ENCODE peak calls at places on chromosomes 4 and X, in four cellular contexts. O, I, U and Y are unnamed samples.

GRCh38 chr4:187993827-187994226 is 1.7 kb upstream of the ZFP42 start:
- DNase-seq in O (no peak), I (peak), U (no peak), Y (no peak)

GRCh38 chr4:58274553-58274952 is 1164.4 kb upstream of the IGFBP7 start:
- DNase-seq in O (no peak), I (no peak), U (no peak), Y (no peak)

GRCh38 chr4:87056884-87057283 is 122.1 kb downstream of the AFF1 start:
- DNase-seq in O (no peak), I (no peak), U (no peak), Y (no peak)

GRCh38 chr4:174669278-174669677 is 147.0 kb upstream of the HPGD start:
- DNase-seq in O (no peak), I (peak), U (no peak), Y (peak)

GRCh38 chrX:150202641-150203248 is 160.4 kb upstream of the MAMLD1 start:
- DNase-seq in O (no peak), I (peak), U (no peak), Y (peak)

GRCh38 chr4:15894923-15895411 is 43.6 kb downstream of the FGFBP1 start:
- DNase-seq in O (no peak), I (peak), U (no peak), Y (peak)

GRCh38 chrX:103330601-103331397 is 760 bp downstream of the TCEAL7 start:
- DNase-seq in O (no peak), I (peak), U (no peak), Y (peak)

GRCh38 chrX:150774798-150775568 is 81.8 kb downstream of the MTMR1 start:
- DNase-seq in O (no peak), I (no peak), U (no peak), Y (no peak)

GRCh38 chr4:158255727-158256324 is 45.5 kb downstream of the TMEM144 start:
- DNase-seq in O (no peak), I (peak), U (no peak), Y (peak)

GRCh38 chr4:75243570-75243969 is 270.6 kb downstream of the RCHY1 start:
- DNase-seq in O (no peak), I (no peak), U (no peak), Y (no peak)

GRCh38 chrX:7170903-7171302 is 22.9 kb upstream of the PUDP start:
- DNase-seq in O (peak), I (no peak), U (peak), Y (peak)

GRCh38 chrX:9146657-9147056 is 112.7 kb upstream of the FAM9B start:
- DNase-seq in O (no peak), I (no peak), U (no peak), Y (no peak)

GRCh38 chrX:153538424-153538823 is 21.0 kb downstream of the ATP2B3 start:
- DNase-seq in O (no peak), I (no peak), U (no peak), Y (no peak)

GRCh38 chr4:10108818-10109783 is 7.5 kb downstream of the WDR1 start:
- DNase-seq in O (peak), I (peak), U (no peak), Y (no peak)

GRCh38 chr4:115851918-115852766 is 738.7 kb upstream of the NDST4 start:
- DNase-seq in O (no peak), I (no peak), U (peak), Y (peak)

GRCh38 chr4:8721621-8722020 is 129.1 kb downstream of the CPZ start:
- DNase-seq in O (no peak), I (no peak), U (no peak), Y (no peak)

GRCh38 chr4:1047106-1047975 is 35.9 kb downstream of the FGFRL1 start:
- DNase-seq in O (no peak), I (no peak), U (peak), Y (no peak)

GRCh38 chrX:49192722-49193328 is 6.7 kb upstream of the PRICKLE3 start:
- DNase-seq in O (no peak), I (peak), U (no peak), Y (peak)

GRCh38 chr4:100461796-100462195 is 56.0 kb downstream of the EMCN start:
- DNase-seq in O (no peak), I (no peak), U (no peak), Y (no peak)

GRCh38 chr4:188821500-188821899 is 682.3 kb downstream of the TRIML1 start:
- DNase-seq in O (no peak), I (no peak), U (no peak), Y (no peak)

GRCh38 chr4:169219440-169219839 is 51.3 kb downstream of the SH3RF1 start:
- DNase-seq in O (no peak), I (no peak), U (no peak), Y (no peak)

GRCh38 chr4:152052431-152053057 is 291.7 kb upstream of the GATB start:
- DNase-seq in O (no peak), I (peak), U (no peak), Y (peak)

GRCh38 chr4:184397516-184398163 is 76.7 kb downstream of the IRF2 start:
- DNase-seq in O (no peak), I (no peak), U (no peak), Y (no peak)

GRCh38 chr4:114180481-114180880 is 201.0 kb upstream of the ARSJ start:
- DNase-seq in O (peak), I (peak), U (no peak), Y (peak)

GRCh38 chr4:31803511-31804195 is 1083.5 kb downstream of the PCDH7 start:
- DNase-seq in O (no peak), I (no peak), U (no peak), Y (peak)

GRCh38 chrX:12563121-12563520 is 228.1 kb upstream of the PRPS2 start:
- DNase-seq in O (no peak), I (peak), U (no peak), Y (peak)

GRCh38 chrX:21666679-21667078 is 8.5 kb upstream of the KLHL34 start:
- DNase-seq in O (no peak), I (peak), U (no peak), Y (no peak)

GRCh38 chr4:99447079-99447478 is 11.9 kb upstream of the ADH7 start:
- DNase-seq in O (no peak), I (peak), U (no peak), Y (peak)

GRCh38 chrX:37315511-37316248 is 33.5 kb upstream of the PRRG1 start:
- DNase-seq in O (no peak), I (no peak), U (no peak), Y (no peak)

GRCh38 chrX:110412971-110413726 is 54.5 kb downstream of the RTL9 start:
- DNase-seq in O (peak), I (peak), U (peak), Y (peak)

GRCh38 chr4:137509855-137510282 is 22.4 kb downstream of the PCDH18 start:
- DNase-seq in O (no peak), I (no peak), U (no peak), Y (peak)

GRCh38 chr4:52864816-52865215 is 2.7 kb downstream of the RASL11B start:
- DNase-seq in O (no peak), I (peak), U (no peak), Y (peak)

GRCh38 chr4:76562161-76562560 is 127.1 kb downstream of the SHROOM3 start:
- DNase-seq in O (no peak), I (peak), U (no peak), Y (peak)